ENCODE peak calls at places on chromosomes 12 and 14, in five cellular contexts. Q is NCI-H1417; D is activated CD4-positive, alpha-beta T cell treated with anti-CD3 and anti-CD28 coated beads, Interleukin-2, amount 50 U/mL, for 1 hour; M is PC-3; R is H54. P is an unnamed sample.

GRCh38 chr14:29814153-29815057 is 113.2 kb downstream of the PRKD1 start:
- DNase-seq in M (no peak), R (no peak), Q (no peak), D (no peak), P (no peak)

GRCh38 chr14:73717998-73718741 is 4.0 kb upstream of the PNMA1 start:
- DNase-seq in M (peak), R (no peak), Q (no peak), D (no peak), P (no peak)

GRCh38 chr12:90233168-90234100 is 524.8 kb upstream of the ATP2B1 start:
- DNase-seq in R (no peak), Q (no peak), M (no peak), D (no peak), P (no peak)

GRCh38 chr14:74048291-74048690 is 29.1 kb downstream of the BBOF1 start:
- DNase-seq in Q (no peak), R (no peak), M (peak), D (no peak), P (no peak)

GRCh38 chr12:122614839-122615238 is 87.8 kb downstream of the KNTC1 start:
- DNase-seq in Q (no peak), D (no peak), M (no peak), R (no peak), P (no peak)

GRCh38 chr12:48021485-48022179 is 17.4 kb upstream of the COL2A1 start:
- DNase-seq in R (no peak), Q (peak), M (peak), D (no peak), P (peak)

GRCh38 chr12:109586385-109587296 is 13.0 kb downstream of the MVK start:
- DNase-seq in M (no peak), D (no peak), R (no peak), Q (peak), P (no peak)

GRCh38 chr14:58812050-58812690 is 174.4 kb downstream of the DACT1 start:
- DNase-seq in M (no peak), R (no peak), D (no peak), Q (no peak), P (no peak)

GRCh38 chr12:103379670-103380069 is 116.1 kb downstream of the C12orf42 start:
- DNase-seq in R (no peak), D (no peak), Q (no peak), M (no peak), P (no peak)

GRCh38 chr12:106070147-106070546 is 68.6 kb downstream of the NUAK1 start:
- DNase-seq in Q (no peak), R (no peak), D (no peak), M (no peak), P (no peak)

GRCh38 chr14:65101631-65102440 is 481 bp downstream of the MAX start:
- DNase-seq in Q (no peak), R (no peak), M (no peak), D (peak), P (no peak)

GRCh38 chr12:86551146-86551571 is 295.0 kb upstream of the MGAT4C start:
- DNase-seq in D (no peak), Q (no peak), M (no peak), R (no peak), P (no peak)

GRCh38 chr12:10031771-10032175 is 1.3 kb downstream of the CLEC9A start:
- DNase-seq in M (peak), Q (no peak), D (no peak), R (peak), P (peak)

GRCh38 chr12:75390899-75391538 is at the start of gene GLIPR1L2:
- DNase-seq in R (peak), Q (peak), M (peak), D (peak), P (peak)

GRCh38 chr12:124361996-124362395 is 67.1 kb downstream of the RFLNA start:
- DNase-seq in D (no peak), M (no peak), Q (no peak), R (no peak), P (no peak)

GRCh38 chr12:52213541-52214420 is 19.3 kb upstream of the KRT7 start:
- DNase-seq in M (peak), R (peak), D (peak), Q (peak), P (no peak)

P was measured in T1000.